ENCODE peak calls at places on chromosomes 4 and X, in four cellular contexts. H is IMR-90, G is suprapubic skin, A is A549. E is an unnamed sample.
A peak's percentile ranks its signal among the peaks of the same experiment; 100 is the strongest.

GRCh38 chrX:24110049-24110448 is 39.5 kb upstream of the ZFX start:
- DNase-seq in G (no peak), H (no peak), A (no peak), E (no peak)

GRCh38 chr4:1869530-1870327 is 1.5 kb upstream of the NSD2 start:
- DNase-seq in H (no peak), A (no peak), G (peak; percentile 75), E (no peak)

GRCh38 chrX:153590961-153591956 is 7.7 kb downstream of the CCNQ start:
- DNase-seq in G (no peak), A (no peak), H (no peak), E (no peak)

GRCh38 chrX:672931-673330 is 42.3 kb downstream of the SHOX start:
- DNase-seq in G (no peak), H (no peak), A (no peak), E (no peak)

GRCh38 chr4:41160856-41161255 is 53.5 kb downstream of the APBB2 start:
- DNase-seq in A (no peak), H (peak; percentile 34), G (no peak), E (no peak)

GRCh38 chrX:73842541-73843234 is 279.7 kb downstream of the CHIC1 start:
- DNase-seq in A (no peak), G (no peak), H (no peak), E (no peak)

GRCh38 chr4:17787315-17787714 is 5.9 kb upstream of the FAM184B start:
- DNase-seq in A (no peak), G (no peak), H (peak; percentile 78), E (no peak)

GRCh38 chr4:10715696-10716095 is 31.1 kb upstream of the CLNK start:
- DNase-seq in A (no peak), G (no peak), H (peak; percentile 57), E (no peak)

GRCh38 chr4:142044271-142044670 is 407.9 kb downstream of the IL15 start:
- DNase-seq in G (no peak), H (peak; percentile 63), A (no peak), E (no peak)

GRCh38 chr4:108292229-108292628 is 123.5 kb upstream of the LEF1 start:
- DNase-seq in H (no peak), G (no peak), A (no peak), E (no peak)

GRCh38 chr4:22668702-22669101 is 24.0 kb upstream of the GBA3 start:
- DNase-seq in H (no peak), G (no peak), A (no peak), E (no peak)

GRCh38 chr4:156593464-156593863 is 378.1 kb downstream of the PDGFC start:
- DNase-seq in G (no peak), H (peak; percentile 8), A (no peak), E (no peak)

GRCh38 chr4:100694467-100694866 is 176.6 kb upstream of the EMCN start:
- DNase-seq in H (no peak), A (no peak), G (no peak), E (no peak)

GRCh38 chr4:74114234-74114633 is 15.2 kb upstream of the CXCL2 start:
- DNase-seq in H (peak; percentile 89), A (no peak), G (no peak), E (no peak)

GRCh38 chr4:153649572-153649991 is 34.5 kb upstream of the TLR2 start:
- DNase-seq in H (peak; percentile 42), G (no peak), A (no peak), E (no peak)

GRCh38 chrX:22338740-22339139 is 66.0 kb downstream of the CBLL2 start:
- DNase-seq in G (no peak), A (no peak), H (peak; percentile 66), E (no peak)

DNA sequence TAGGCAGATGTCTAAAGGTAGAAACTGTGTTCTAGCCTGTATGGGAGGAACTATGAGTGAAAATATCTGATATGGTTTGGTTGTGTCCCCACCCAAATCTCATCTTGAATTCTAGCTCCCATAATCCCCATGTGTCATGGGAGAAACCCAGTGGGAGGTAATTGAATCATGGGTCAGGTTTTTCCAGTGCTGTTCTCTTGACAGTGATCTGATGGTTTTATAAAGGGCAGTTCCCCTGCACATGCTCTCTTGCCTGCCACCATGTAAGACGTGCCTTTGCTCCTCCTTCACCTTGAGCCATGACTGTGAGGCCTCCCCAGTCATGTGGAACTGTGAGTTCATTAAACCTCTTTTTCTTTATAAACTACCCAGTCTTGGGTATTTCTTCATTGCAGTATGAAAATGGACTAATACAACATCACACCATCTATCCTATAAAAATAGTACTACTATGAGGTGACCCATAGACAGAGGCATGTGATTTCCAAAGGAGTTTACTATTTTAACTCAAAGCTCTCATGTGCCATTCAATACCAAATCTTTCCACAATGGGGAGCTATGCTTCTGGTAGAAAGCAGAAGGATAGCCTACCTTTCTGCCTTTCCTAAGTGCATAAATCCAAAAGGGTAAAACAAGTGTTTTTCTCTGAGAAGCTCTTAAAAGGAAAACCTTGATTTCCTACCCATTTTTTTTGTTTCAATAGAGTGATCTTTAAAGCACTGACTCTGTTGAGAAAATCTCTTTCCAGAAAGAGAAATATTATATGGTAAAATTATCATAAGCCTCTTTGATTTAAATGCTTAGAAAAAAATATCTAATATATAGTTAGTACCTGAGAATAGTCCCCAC is 38.8 kb downstream of the SEC31A start:
- DNase-seq in A (no peak), H (peak; percentile 49), G (no peak), E (no peak)
- TF ChIP-seq CTCF in A (peak; percentile 31), H (peak; percentile 43), G (no peak), E (no peak)

DNA sequence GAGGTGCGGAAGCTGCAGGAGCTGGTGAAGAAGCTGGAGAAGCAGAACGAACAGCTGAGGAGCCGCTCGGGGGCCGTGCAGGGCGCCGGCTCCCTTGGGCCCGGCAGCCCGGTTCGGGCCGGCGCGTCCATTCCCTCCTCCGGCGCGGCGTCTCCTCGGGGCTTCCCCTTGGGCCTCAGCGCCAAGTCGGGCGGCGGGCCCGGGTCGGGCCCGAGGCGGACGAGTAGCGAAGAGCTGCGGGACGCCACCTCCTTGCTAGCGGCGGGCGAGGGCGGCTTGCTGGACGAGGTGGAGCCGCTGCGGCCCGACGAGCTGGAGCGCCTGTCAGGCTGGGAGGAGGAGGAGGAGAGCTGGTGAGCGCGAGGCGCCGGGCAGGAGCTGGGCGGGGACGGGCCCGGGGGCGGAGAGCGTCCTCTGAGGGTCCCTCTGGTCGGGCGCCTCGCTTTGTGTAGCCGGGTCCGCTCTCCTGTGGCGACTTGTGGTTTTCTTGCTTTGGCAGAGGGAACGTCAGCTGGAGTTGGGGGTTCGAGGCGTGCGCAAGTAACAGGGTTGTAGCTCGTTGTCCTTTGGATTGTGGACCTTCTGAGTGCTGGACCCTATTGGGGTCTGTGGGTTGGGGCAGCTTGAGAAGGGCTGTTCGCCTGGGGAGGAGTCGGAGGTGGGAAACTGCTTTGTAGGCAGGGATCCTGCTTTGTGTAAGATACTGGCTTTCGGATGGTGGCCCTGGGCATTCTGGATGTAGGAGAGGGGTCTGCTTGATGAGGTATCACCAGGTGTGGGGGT is 638 bp downstream of the SLAIN2 start:
- DNase-seq in H (peak; percentile 28), G (peak; percentile 82), A (no peak), E (peak; percentile 82)
- TF ChIP-seq CTCF in H (no peak), G (no peak), A (no peak), E (peak; percentile 19)

DNA sequence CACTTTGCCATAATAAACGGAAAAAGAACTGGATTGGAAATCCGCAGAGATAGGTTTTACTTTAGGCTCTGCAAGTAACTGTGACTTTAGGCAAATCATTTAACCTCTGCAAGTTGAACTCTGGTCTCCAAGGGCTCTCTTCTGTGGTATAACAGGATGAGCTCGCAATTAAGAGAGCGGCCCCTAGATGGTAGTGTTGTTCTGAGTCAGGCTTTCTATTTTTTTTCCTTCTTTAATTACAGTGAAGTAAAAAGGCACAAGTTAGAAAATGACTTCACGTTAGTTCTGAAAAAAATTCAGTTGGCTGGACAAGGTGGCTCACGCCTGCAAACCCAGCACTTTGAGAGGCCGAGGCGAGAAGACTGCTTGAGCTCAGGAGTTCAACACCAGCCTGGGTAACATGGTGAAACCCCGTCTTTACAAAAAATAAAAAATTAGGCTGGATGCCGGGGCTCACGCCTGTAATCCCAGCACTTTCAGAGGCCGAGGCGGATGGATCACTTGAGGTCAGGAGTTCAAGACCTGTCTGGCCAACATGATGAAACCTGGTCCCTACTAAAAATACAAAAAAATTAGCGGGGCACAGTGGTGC is 18.0 kb downstream of the RPS3A start:
- DNase-seq in A (peak; percentile 49), H (peak; percentile 69), G (no peak), E (peak; percentile 66)
- TF ChIP-seq CTCF in A (peak; percentile 63), H (peak; percentile 87), G (peak; percentile 32), E (peak; percentile 67)

DNA sequence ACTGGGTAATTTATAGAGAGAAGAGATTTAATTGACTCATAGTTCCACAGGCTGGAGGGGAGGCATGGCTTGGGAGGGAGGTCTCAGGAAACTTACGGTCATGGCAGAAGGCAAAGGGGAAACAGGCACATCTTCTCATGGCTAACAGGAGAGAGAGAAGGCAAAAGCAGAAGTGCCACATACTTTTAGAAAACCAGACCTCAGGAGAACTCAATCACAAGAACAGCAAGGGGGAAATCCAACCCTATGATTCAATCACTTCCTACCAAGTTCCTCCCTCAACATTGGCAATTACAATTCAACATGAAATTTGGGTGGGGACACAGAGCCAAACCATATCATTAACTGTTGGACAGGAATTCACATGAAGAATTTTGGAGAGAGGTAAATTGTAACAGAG is 485.3 kb upstream of the PITX2 start:
- DNase-seq in G (no peak), H (no peak), A (no peak), E (no peak)
- TF ChIP-seq CTCF in G (no peak), H (no peak), A (no peak), E (no peak)

GRCh38 chr4:137610960-137611359 is 78.7 kb upstream of the PCDH18 start:
- DNase-seq in H (peak; percentile 19), A (no peak), G (no peak), E (peak; percentile 34)
- TF ChIP-seq CTCF in H (peak; percentile 32), A (no peak), G (no peak), E (peak; percentile 79)

E was measured in glutamatergic neuron.